ENCODE peak calls at places on chromosomes 5 and 9, in nine cellular contexts. U, W, E, P, C, I, B, S and L are unnamed samples.

GRCh38 chr5:121199238-121199999 is 652.3 kb upstream of the FTMT start:
- DNase-seq in P (no peak), U (peak; percentile 69), S (peak; percentile 34), B (peak; percentile 96), E (no peak), C (no peak), W (no peak), I (no peak), L (peak; percentile 22)

GRCh38 chr5:68646142-68646541 is 430.6 kb downstream of the PIK3R1 start:
- DNase-seq in S (no peak), P (no peak), U (peak; percentile 22), C (no peak), B (peak; percentile 17), I (no peak), W (no peak), E (no peak), L (peak; percentile 2)

GRCh38 chr5:143156556-143156955 is 246.9 kb downstream of the NR3C1 start:
- DNase-seq in C (no peak), W (no peak), E (no peak), U (no peak), B (no peak), P (no peak), S (no peak), I (no peak), L (no peak)

GRCh38 chr5:124511791-124512190 is 234.6 kb downstream of the ZNF608 start:
- DNase-seq in W (no peak), C (no peak), U (no peak), P (no peak), E (no peak), I (no peak), B (no peak), S (no peak), L (peak; percentile 20)

GRCh38 chr5:172816887-172817418 is 17.1 kb upstream of the ERGIC1 start:
- DNase-seq in E (no peak), C (no peak), W (peak; percentile 81), U (peak; percentile 91), S (peak; percentile 59), B (peak; percentile 73), P (no peak), I (no peak), L (no peak)

GRCh38 chr5:141623197-141623596 is 4.4 kb upstream of the DIAPH1 start:
- DNase-seq in E (no peak), P (no peak), W (no peak), I (no peak), S (no peak), C (no peak), U (no peak), B (no peak), L (no peak)

GRCh38 chr5:57185301-57185700 is 11.4 kb downstream of the GPBP1 start:
- DNase-seq in P (no peak), E (no peak), I (no peak), S (no peak), W (no peak), C (no peak), U (no peak), B (no peak), L (no peak)

GRCh38 chr9:124774131-124774978 is 2.6 kb upstream of the OLFML2A start:
- DNase-seq in U (peak; percentile 81), S (peak; percentile 79), B (peak; percentile 77), P (peak; percentile 76), W (peak; percentile 88), I (peak; percentile 86), C (peak; percentile 36), E (peak; percentile 59), L (peak; percentile 90)

GRCh38 chr5:65760504-65761275 is 38.7 kb downstream of the NLN start:
- DNase-seq in P (peak; percentile 66), B (peak; percentile 23), E (peak; percentile 26), C (peak; percentile 15), I (no peak), S (peak; percentile 61), U (peak; percentile 72), W (no peak), L (peak; percentile 82)

GRCh38 chr9:36827593-36827992 is 206.5 kb downstream of the PAX5 start:
- DNase-seq in U (no peak), I (no peak), W (no peak), P (no peak), S (no peak), C (no peak), E (no peak), B (no peak), L (no peak)

GRCh38 chr5:67214713-67215591 is 18.4 kb upstream of the CD180 start:
- DNase-seq in E (no peak), C (no peak), P (no peak), I (no peak), U (no peak), B (no peak), S (no peak), W (no peak), L (no peak)